ENCODE peak calls at places on chromosomes 11 and 22, in nine cellular contexts. E, T, J, F, Q, B, L, P and Y are unnamed samples.

GRCh38 chr11:57546869-57547518 is 9.6 kb downstream of the SMTNL1 start:
- DNase-seq in E (peak), T (no peak), J (peak), F (no peak), Q (no peak), B (no peak), L (no peak), P (no peak), Y (no peak)

GRCh38 chr22:40031766-40032470 is 37.2 kb downstream of the FAM83F start:
- DNase-seq in E (no peak), T (no peak), J (no peak), F (no peak), Q (peak), B (no peak), L (no peak), P (no peak), Y (no peak)

GRCh38 chr11:8793114-8793777 is 110.7 kb downstream of the RPL27A start:
- DNase-seq in E (no peak), T (no peak), J (no peak), F (no peak), Q (no peak), B (no peak), L (no peak), P (no peak), Y (no peak)

GRCh38 chr11:125167292-125167953 is 2.9 kb downstream of the PKNOX2 start:
- DNase-seq in E (no peak), T (peak), J (peak), F (no peak), Q (peak), B (no peak), L (no peak), P (no peak), Y (no peak)

GRCh38 chr11:35141538-35141937 is 2.6 kb downstream of the CD44 start:
- DNase-seq in E (no peak), T (no peak), J (no peak), F (no peak), Q (peak), B (peak), L (no peak), P (no peak), Y (no peak)

GRCh38 chr11:16809901-16810668 is 71.6 kb downstream of the C11orf58 start:
- DNase-seq in E (no peak), T (no peak), J (no peak), F (no peak), Q (no peak), B (peak), L (no peak), P (no peak), Y (peak)

GRCh38 chr11:838441-839279 is 3.7 kb downstream of the POLR2L start:
- DNase-seq in E (peak), T (no peak), J (peak), F (no peak), Q (no peak), B (no peak), L (no peak), P (no peak), Y (no peak)

GRCh38 chr22:23202812-23203451 is 22.6 kb downstream of the BCR start:
- DNase-seq in E (no peak), T (no peak), J (no peak), F (no peak), Q (no peak), B (no peak), L (no peak), P (no peak), Y (no peak)

GRCh38 chr22:31139866-31140716 is at the start of gene PLA2G3:
- DNase-seq in E (no peak), T (peak), J (peak), F (no peak), Q (no peak), B (no peak), L (no peak), P (no peak), Y (no peak)

GRCh38 chr22:26364066-26365015 is 64.7 kb upstream of the ASPHD2 start:
- DNase-seq in E (peak), T (peak), J (peak), F (peak), Q (peak), B (peak), L (peak), P (no peak), Y (peak)

GRCh38 chr11:71988050-71988449 is 10.7 kb upstream of the IL18BP start:
- DNase-seq in E (no peak), T (no peak), J (no peak), F (no peak), Q (no peak), B (no peak), L (no peak), P (no peak), Y (no peak)

GRCh38 chr22:41043727-41044126 is 48.7 kb upstream of the EP300 start:
- DNase-seq in E (no peak), T (no peak), J (no peak), F (no peak), Q (no peak), B (no peak), L (no peak), P (no peak), Y (no peak)

GRCh38 chr22:50186789-50187523 is 1.2 kb downstream of the TRABD start:
- DNase-seq in E (no peak), T (peak), J (peak), F (no peak), Q (no peak), B (no peak), L (peak), P (no peak), Y (no peak)

GRCh38 chr11:102306048-102306575 is 11.2 kb upstream of the BIRC3 start:
- DNase-seq in E (peak), T (no peak), J (no peak), F (no peak), Q (peak), B (no peak), L (no peak), P (no peak), Y (no peak)

GRCh38 chr11:68128682-68129327 is 7.6 kb upstream of the CHKA start:
- DNase-seq in E (no peak), T (peak), J (peak), F (no peak), Q (peak), B (no peak), L (no peak), P (no peak), Y (no peak)

GRCh38 chr11:118911113-118911879 is 14.4 kb downstream of the BCL9L start:
- DNase-seq in E (peak), T (no peak), J (peak), F (no peak), Q (no peak), B (no peak), L (no peak), P (no peak), Y (no peak)

GRCh38 chr11:57482782-57483569 is 22.6 kb downstream of the RTN4RL2 start:
- DNase-seq in E (peak), T (peak), J (peak), F (no peak), Q (peak), B (no peak), L (peak), P (no peak), Y (peak)

GRCh38 chr11:8178297-8178696 is 9.5 kb upstream of the RIC3 start:
- DNase-seq in E (no peak), T (no peak), J (no peak), F (no peak), Q (no peak), B (no peak), L (no peak), P (no peak), Y (no peak)

GRCh38 chr11:36278531-36279245 is 10.5 kb downstream of the COMMD9 start:
- DNase-seq in E (no peak), T (peak), J (peak), F (no peak), Q (no peak), B (no peak), L (no peak), P (no peak), Y (no peak)

GRCh38 chr11:13339196-13340153 is 61.9 kb downstream of the BMAL1 start:
- DNase-seq in E (peak), T (no peak), J (no peak), F (no peak), Q (no peak), B (no peak), L (no peak), P (no peak), Y (no peak)

GRCh38 chr22:37180531-37181231 is 7.4 kb downstream of the C1QTNF6 start:
- DNase-seq in E (no peak), T (no peak), J (no peak), F (no peak), Q (no peak), B (no peak), L (no peak), P (no peak), Y (no peak)

GRCh38 chr22:32562396-32562795 is 87.8 kb downstream of the FBXO7 start:
- DNase-seq in E (no peak), T (no peak), J (no peak), F (no peak), Q (no peak), B (no peak), L (no peak), P (no peak), Y (no peak)

GRCh38 chr11:44681698-44682097 is 45.1 kb upstream of the TSPAN18 start:
- DNase-seq in E (no peak), T (no peak), J (no peak), F (no peak), Q (no peak), B (no peak), L (no peak), P (no peak), Y (no peak)

GRCh38 chr11:85595285-85595884 is 31.8 kb downstream of the DLG2 start:
- DNase-seq in E (peak), T (peak), J (peak), F (peak), Q (no peak), B (no peak), L (peak), P (no peak), Y (no peak)

GRCh38 chr11:72238040-72238450 is 5.9 kb downstream of the PHOX2A start:
- DNase-seq in E (peak), T (peak), J (peak), F (no peak), Q (peak), B (no peak), L (peak), P (no peak), Y (no peak)

GRCh38 chr22:44664149-44664548 is 37.9 kb upstream of the PRR5 start:
- DNase-seq in E (no peak), T (no peak), J (no peak), F (no peak), Q (peak), B (peak), L (no peak), P (no peak), Y (no peak)

GRCh38 chr11:133964946-133965632 is 8.3 kb upstream of the IGSF9B start:
- DNase-seq in E (peak), T (no peak), J (no peak), F (no peak), Q (no peak), B (no peak), L (no peak), P (peak), Y (no peak)

GRCh38 chr22:36770946-36771340 is 5.0 kb downstream of the IFT27 start:
- DNase-seq in E (no peak), T (no peak), J (no peak), F (no peak), Q (no peak), B (no peak), L (no peak), P (peak), Y (no peak)

GRCh38 chr22:37633082-37633692 is 6.3 kb upstream of the SH3BP1 start:
- DNase-seq in E (no peak), T (no peak), J (no peak), F (peak), Q (no peak), B (no peak), L (no peak), P (no peak), Y (no peak)

GRCh38 chr11:122226810-122227379 is 110.9 kb upstream of the BLID start:
- DNase-seq in E (no peak), T (no peak), J (no peak), F (no peak), Q (no peak), B (no peak), L (no peak), P (no peak), Y (no peak)

GRCh38 chr11:1890856-1891830 is 552 bp downstream of the PRR33 start:
- DNase-seq in E (no peak), T (no peak), J (no peak), F (no peak), Q (no peak), B (no peak), L (no peak), P (no peak), Y (no peak)

GRCh38 chr11:109026891-109027489 is 362.1 kb downstream of the DDX10 start:
- DNase-seq in E (no peak), T (no peak), J (no peak), F (no peak), Q (no peak), B (no peak), L (no peak), P (no peak), Y (no peak)

GRCh38 chr22:45200862-45201511 is 37.3 kb downstream of the NUP50 start:
- DNase-seq in E (no peak), T (no peak), J (no peak), F (no peak), Q (no peak), B (no peak), L (no peak), P (no peak), Y (no peak)

GRCh38 chr11:117202386-117203068 is 3.4 kb downstream of the TAGLN start:
- DNase-seq in E (no peak), T (no peak), J (no peak), F (no peak), Q (no peak), B (no peak), L (no peak), P (no peak), Y (no peak)
- H3K27ac ChIP-seq in E (no peak), T (no peak), J (no peak), F (no peak), Q (peak), B (peak), L (no peak), P (peak), Y (no peak)

DNA sequence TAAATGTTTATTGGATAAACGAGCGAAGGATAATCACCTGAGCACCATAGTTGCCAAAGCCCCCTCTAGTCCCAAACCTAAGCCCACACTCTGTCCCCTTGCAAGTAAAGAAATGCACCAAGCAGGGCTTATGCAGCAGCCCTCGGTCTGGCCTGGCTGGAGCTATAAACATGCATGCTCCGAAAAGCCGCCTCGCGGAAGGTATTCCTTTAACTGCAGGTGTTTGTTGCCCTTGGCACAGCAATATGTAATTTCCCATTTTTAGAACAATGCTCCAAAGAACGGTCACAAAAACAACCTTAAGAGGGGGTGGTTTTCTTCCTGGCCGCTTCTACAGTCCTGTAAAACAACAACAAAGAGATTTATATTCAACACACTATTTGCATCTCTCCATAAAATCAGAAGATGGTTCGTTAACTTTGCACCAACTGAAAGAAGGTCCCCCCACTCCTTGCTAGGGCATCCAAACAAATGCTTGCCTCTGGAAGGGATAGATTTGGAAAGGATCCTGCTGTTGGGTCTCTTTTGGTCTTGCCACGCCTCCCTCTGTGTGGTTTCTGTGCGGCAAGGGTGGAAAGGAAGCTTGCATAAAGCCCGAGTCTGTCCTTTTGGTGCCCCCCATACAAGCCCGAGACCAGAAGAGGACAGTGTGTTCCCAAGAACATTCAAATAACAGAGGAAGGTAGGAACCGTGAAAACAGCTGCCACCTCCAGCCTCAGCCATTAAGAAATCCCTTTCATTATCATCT is 14.9 kb downstream of the SCGB1A1 start:
- DNase-seq in E (no peak), T (no peak), J (no peak), F (no peak), Q (peak), B (no peak), L (no peak), P (no peak), Y (no peak)
- H3K27ac ChIP-seq in E (peak), T (no peak), J (no peak), F (no peak), Q (peak), B (peak), L (no peak), P (peak), Y (no peak)

DNA sequence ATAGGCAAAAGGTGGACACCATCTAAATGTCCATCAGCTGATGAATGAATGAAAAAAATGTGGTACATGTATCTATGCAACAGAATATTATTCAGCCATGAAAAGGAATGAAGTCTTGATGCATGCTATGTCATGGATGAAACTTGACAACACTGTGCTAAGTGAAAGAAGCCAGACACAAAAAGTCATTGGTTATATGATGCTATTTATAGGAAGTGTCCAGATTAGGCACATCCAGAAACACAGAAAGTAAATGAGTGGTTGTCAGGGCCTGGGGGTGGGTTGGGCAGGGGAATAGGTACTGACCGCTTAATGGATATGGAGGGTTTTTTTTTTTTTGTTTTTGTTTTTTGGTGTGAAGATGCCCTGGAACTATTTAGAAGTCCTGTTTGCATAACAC is 21.7 kb upstream of the MN1 start:
- DNase-seq in E (no peak), T (no peak), J (no peak), F (no peak), Q (no peak), B (no peak), L (no peak), P (no peak), Y (no peak)
- H3K27ac ChIP-seq in E (no peak), T (no peak), J (no peak), F (no peak), Q (no peak), B (no peak), L (no peak), P (no peak), Y (no peak)

GRCh38 chr11:12241401-12241800 is 131.0 kb downstream of the MICAL2 start:
- DNase-seq in E (no peak), T (no peak), J (no peak), F (no peak), Q (no peak), B (no peak), L (no peak), P (no peak), Y (no peak)
- H3K27ac ChIP-seq in E (no peak), T (no peak), J (no peak), F (no peak), Q (no peak), B (no peak), L (no peak), P (peak), Y (no peak)